ENCODE peak calls at places on chromosomes 11 and 22, in eight cellular contexts. N is HCT116; R is WTC11; H is GM10248; C is right lobe of liver; M is cardiac fibroblast; S is CD8-positive, alpha-beta T cell; J is HFFc6. Q is an unnamed sample.
A peak's percentile ranks its signal among the peaks of the same experiment; 100 is the strongest.

GRCh38 chr11:96486890-96487633 is 97.2 kb downstream of the JRKL start:
- DNase-seq in S (no peak), C (no peak), N (no peak), J (no peak), R (no peak), H (no peak), M (peak; percentile 31), Q (no peak)

GRCh38 chr11:30015725-30016449 is 943 bp downstream of the KCNA4 start:
- DNase-seq in H (no peak), R (peak; percentile 13), M (no peak), J (no peak), S (no peak), C (no peak), N (no peak), Q (no peak)

GRCh38 chr11:37184371-37184770 is 586.3 kb upstream of the RAG2 start:
- DNase-seq in M (no peak), R (no peak), S (no peak), C (no peak), H (no peak), J (no peak), N (no peak), Q (no peak)

GRCh38 chr22:50723991-50724390 is 14.0 kb upstream of the ACR start:
- DNase-seq in S (no peak), M (no peak), J (no peak), N (no peak), H (peak; percentile 62), C (no peak), R (no peak), Q (no peak)

GRCh38 chr22:37485714-37486223 is 415 bp downstream of the MFNG start:
- DNase-seq in S (no peak), R (no peak), H (peak; percentile 44), M (no peak), J (no peak), C (no peak), N (no peak), Q (no peak)

GRCh38 chr11:25435197-25435596 is 896.7 kb upstream of the ANO3 start:
- DNase-seq in C (no peak), J (no peak), M (no peak), H (no peak), S (no peak), R (no peak), N (no peak), Q (no peak)

GRCh38 chr22:37633082-37633692 is 6.3 kb upstream of the SH3BP1 start:
- DNase-seq in H (peak; percentile 92), S (no peak), J (no peak), N (no peak), M (no peak), C (no peak), R (no peak), Q (no peak)

GRCh38 chr11:30316237-30316636 is 6.7 kb upstream of the ARL14EP start:
- DNase-seq in M (no peak), R (no peak), J (no peak), H (no peak), N (no peak), S (no peak), C (no peak), Q (no peak)

GRCh38 chr11:111444040-111444439 is 65.0 kb upstream of the POU2AF1 start:
- DNase-seq in S (no peak), M (no peak), R (no peak), N (no peak), C (no peak), J (no peak), H (no peak), Q (no peak)

GRCh38 chr11:15412054-15412453 is 297.3 kb downstream of the INSC start:
- DNase-seq in S (no peak), H (no peak), J (no peak), C (no peak), R (no peak), M (no peak), N (no peak), Q (no peak)

GRCh38 chr11:66011239-66011784 is 496 bp upstream of the CST6 start:
- DNase-seq in M (peak; percentile 47), H (no peak), N (peak; percentile 91), S (no peak), R (no peak), J (peak; percentile 47), C (no peak), Q (no peak)

GRCh38 chr11:2862950-2863618 is 22.5 kb downstream of the CDKN1C start:
- DNase-seq in N (no peak), R (peak; percentile 61), M (no peak), S (no peak), H (no peak), J (no peak), C (no peak), Q (no peak)

GRCh38 chr22:17860220-17860965 is 86.1 kb upstream of the BID start:
- DNase-seq in C (no peak), N (no peak), S (no peak), H (no peak), R (no peak), M (no peak), J (no peak), Q (no peak)

GRCh38 chr11:13258855-13259254 is 18.7 kb upstream of the BMAL1 start:
- DNase-seq in S (no peak), M (no peak), H (no peak), J (no peak), N (no peak), R (peak; percentile 26), C (no peak), Q (no peak)

GRCh38 chr11:70070736-70071135 is 7.4 kb upstream of the ANO1 start:
- DNase-seq in H (no peak), N (no peak), S (no peak), R (no peak), C (no peak), J (no peak), M (no peak), Q (peak; percentile 7)

GRCh38 chr11:124172599-124172998 is 10.5 kb upstream of the OR10D3 start:
- DNase-seq in H (no peak), M (no peak), C (no peak), N (no peak), S (no peak), R (no peak), J (no peak), Q (no peak)

GRCh38 chr11:16917941-16918340 is 96.3 kb downstream of the PLEKHA7 start:
- DNase-seq in N (no peak), M (no peak), S (no peak), C (no peak), R (no peak), H (no peak), J (no peak), Q (no peak)

GRCh38 chr11:62665630-62666258 is 632 bp downstream of the CSKMT start:
- DNase-seq in J (no peak), R (peak; percentile 31), S (peak; percentile 36), N (no peak), H (peak; percentile 52), M (peak; percentile 75), C (peak; percentile 73), Q (no peak)

GRCh38 chr11:104320091-104320490 is 156.1 kb upstream of the PDGFD start:
- DNase-seq in N (no peak), M (no peak), S (no peak), C (no peak), H (no peak), R (no peak), J (no peak), Q (no peak)

GRCh38 chr11:105935791-105936190 is 86.2 kb downstream of the MSANTD4 start:
- DNase-seq in R (no peak), N (peak; percentile 21), S (no peak), J (peak; percentile 14), C (no peak), M (peak; percentile 26), H (no peak), Q (no peak)

GRCh38 chr11:70544774-70545625 is 146.7 kb downstream of the CTTN start:
- DNase-seq in S (no peak), N (no peak), J (no peak), R (peak; percentile 52), H (no peak), M (peak; percentile 8), C (peak; percentile 17), Q (no peak)

GRCh38 chr11:113730887-113731726 is 25.0 kb upstream of the TMPRSS5 start:
- DNase-seq in H (no peak), M (peak; percentile 72), N (peak; percentile 39), S (no peak), C (no peak), J (peak; percentile 39), R (peak; percentile 43), Q (no peak)
- TF ChIP-seq CTCF in H (peak; percentile 49), M (peak; percentile 62), N (peak; percentile 54), S (no peak), C (peak; percentile 27), J (peak; percentile 58), R (no peak), Q (peak; percentile 66)

DNA sequence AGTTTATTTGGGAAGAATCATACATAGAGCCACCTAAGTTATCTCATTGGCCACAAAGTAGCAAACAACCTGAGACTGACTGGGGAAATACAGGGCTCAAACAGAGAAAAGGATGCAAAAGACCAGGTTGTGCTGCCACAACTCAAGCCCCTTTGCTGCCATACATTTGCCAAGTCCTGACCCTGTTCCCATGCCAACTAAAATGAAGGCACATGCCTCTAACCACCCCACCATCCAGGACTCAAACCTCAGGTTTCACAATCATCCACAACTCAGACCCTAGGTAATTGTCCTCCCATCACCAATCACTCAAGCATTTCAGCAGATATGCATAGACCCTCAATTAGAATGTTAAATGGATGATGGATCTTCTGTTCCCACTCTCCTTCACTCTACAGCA is 1.4 kb upstream of the MS4A1 start:
- DNase-seq in H (no peak), N (no peak), C (no peak), M (no peak), S (no peak), J (no peak), R (no peak), Q (no peak)
- TF ChIP-seq CTCF in H (no peak), N (no peak), C (no peak), M (no peak), S (no peak), J (no peak), R (no peak), Q (no peak)

DNA sequence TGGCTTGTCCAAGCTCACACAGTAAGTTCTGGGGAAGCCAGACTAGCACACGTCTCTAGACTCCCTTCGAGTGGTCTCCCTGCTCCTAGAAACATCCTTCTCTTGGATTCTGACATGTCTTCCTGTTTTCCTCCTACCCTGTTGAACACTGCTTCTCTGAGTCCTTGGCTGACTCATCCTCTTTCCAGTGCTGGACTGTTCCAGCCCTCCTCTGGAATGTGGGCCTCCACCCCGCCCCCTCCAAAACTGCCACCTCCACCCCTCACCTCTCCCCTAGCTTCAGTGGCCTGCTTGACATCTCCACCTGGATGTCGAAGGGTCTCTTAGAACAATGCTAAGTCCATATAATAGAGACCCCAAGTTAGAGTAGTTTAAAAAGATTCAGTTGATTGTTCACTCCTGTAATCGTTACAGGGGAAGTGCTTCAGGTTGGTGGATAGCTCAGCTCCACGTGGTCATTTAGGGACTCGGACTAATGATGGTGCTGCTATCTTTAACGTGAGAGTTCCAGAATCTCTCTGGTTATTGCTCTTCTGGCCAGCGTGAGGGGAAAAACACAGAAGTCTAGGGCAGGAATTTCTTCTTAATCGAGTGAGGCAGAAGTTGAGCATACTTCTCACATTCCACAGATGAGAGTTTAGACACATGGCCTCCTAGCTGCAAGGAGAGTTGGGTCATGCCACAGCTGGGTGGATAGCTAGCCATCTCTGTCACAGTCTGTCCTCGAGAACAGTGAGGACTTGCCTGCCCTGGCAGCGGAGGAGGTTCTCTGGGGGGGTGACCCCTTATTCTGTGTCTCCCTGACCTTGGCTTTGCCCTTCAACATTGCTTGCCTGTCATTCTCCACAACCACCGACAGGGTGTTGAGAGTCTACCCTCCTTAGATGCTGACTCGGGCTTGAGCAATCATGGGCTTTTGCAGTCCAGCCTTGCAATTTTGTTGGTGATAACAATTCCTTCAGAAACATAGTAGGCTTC is 4.7 kb upstream of the C11orf96 start:
- DNase-seq in H (no peak), S (no peak), N (peak; percentile 27), M (peak; percentile 74), J (peak; percentile 51), C (no peak), R (no peak), Q (no peak)
- TF ChIP-seq CTCF in H (no peak), S (no peak), N (peak; percentile 39), M (peak; percentile 60), J (peak; percentile 64), C (peak; percentile 17), R (no peak), Q (peak; percentile 12)

GRCh38 chr11:128830836-128831780 is 36.0 kb downstream of the KCNJ1 start:
- DNase-seq in J (peak; percentile 69), M (peak; percentile 91), N (peak; percentile 68), C (peak; percentile 80), R (peak; percentile 89), S (peak; percentile 75), H (peak; percentile 72), Q (peak; percentile 81)
- TF ChIP-seq CTCF in J (peak; percentile 98), M (peak; percentile 77), N (peak; percentile 86), C (peak; percentile 73), R (peak; percentile 94), S (peak; percentile 87), H (peak; percentile 90), Q (peak; percentile 93)